ENCODE peak calls at places on chromosome 3, in nine cellular contexts. One of them, this sample, is unnamed.

GRCh38 chr3:30356901-30357753 is 249.3 kb upstream of the TGFBR2 start:
- DNase-seq in RPMI7951: no peak
- DNase-seq in stimulated activated CD4-positive, alpha-beta T cell treated with anti-CD3 and anti-CD28 coated beads, Interleukin-1b, Interleukin-23, amount 100 ng/mL, for 24 hours: no peak
- DNase-seq in HFFc6: peak
- DNase-seq in right lobe of liver: no peak
- DNase-seq in activated T-cell treated with anti-CD3 and anti-CD28 coated beads for 24 hours: no peak
- DNase-seq in NCI-H1105: no peak
- DNase-seq in Daoy: no peak
- DNase-seq in A172: no peak
- DNase-seq in this sample: no peak

GRCh38 chr3:158679547-158680000 is 7.1 kb upstream of the LXN start:
- DNase-seq in Daoy: peak
- DNase-seq in A172: peak
- DNase-seq in NCI-H1105: no peak
- DNase-seq in RPMI7951: peak
- DNase-seq in activated T-cell treated with anti-CD3 and anti-CD28 coated beads for 24 hours: no peak
- DNase-seq in stimulated activated CD4-positive, alpha-beta T cell treated with anti-CD3 and anti-CD28 coated beads, Interleukin-1b, Interleukin-23, amount 100 ng/mL, for 24 hours: no peak
- DNase-seq in HFFc6: peak
- DNase-seq in right lobe of liver: no peak
- DNase-seq in this sample: peak

GRCh38 chr3:104989878-104990277 is 376.8 kb upstream of the ALCAM start:
- DNase-seq in RPMI7951: no peak
- DNase-seq in A172: no peak
- DNase-seq in NCI-H1105: no peak
- DNase-seq in activated T-cell treated with anti-CD3 and anti-CD28 coated beads for 24 hours: no peak
- DNase-seq in HFFc6: peak
- DNase-seq in stimulated activated CD4-positive, alpha-beta T cell treated with anti-CD3 and anti-CD28 coated beads, Interleukin-1b, Interleukin-23, amount 100 ng/mL, for 24 hours: no peak
- DNase-seq in Daoy: no peak
- DNase-seq in right lobe of liver: no peak
- DNase-seq in this sample: no peak

GRCh38 chr3:168165390-168166269 is 69.9 kb upstream of the GOLIM4 start:
- DNase-seq in HFFc6: peak
- DNase-seq in activated T-cell treated with anti-CD3 and anti-CD28 coated beads for 24 hours: peak
- DNase-seq in stimulated activated CD4-positive, alpha-beta T cell treated with anti-CD3 and anti-CD28 coated beads, Interleukin-1b, Interleukin-23, amount 100 ng/mL, for 24 hours: no peak
- DNase-seq in Daoy: peak
- DNase-seq in right lobe of liver: no peak
- DNase-seq in A172: peak
- DNase-seq in NCI-H1105: peak
- DNase-seq in RPMI7951: peak
- DNase-seq in this sample: peak

GRCh38 chr3:24591661-24592555 is 97.3 kb upstream of the THRB start:
- DNase-seq in RPMI7951: peak
- DNase-seq in Daoy: peak
- DNase-seq in activated T-cell treated with anti-CD3 and anti-CD28 coated beads for 24 hours: no peak
- DNase-seq in right lobe of liver: no peak
- DNase-seq in stimulated activated CD4-positive, alpha-beta T cell treated with anti-CD3 and anti-CD28 coated beads, Interleukin-1b, Interleukin-23, amount 100 ng/mL, for 24 hours: no peak
- DNase-seq in NCI-H1105: no peak
- DNase-seq in HFFc6: peak
- DNase-seq in A172: peak
- DNase-seq in this sample: no peak

GRCh38 chr3:141191097-141191749 is 40.4 kb upstream of the PXYLP1 start:
- DNase-seq in stimulated activated CD4-positive, alpha-beta T cell treated with anti-CD3 and anti-CD28 coated beads, Interleukin-1b, Interleukin-23, amount 100 ng/mL, for 24 hours: no peak
- DNase-seq in A172: peak
- DNase-seq in HFFc6: no peak
- DNase-seq in right lobe of liver: no peak
- DNase-seq in activated T-cell treated with anti-CD3 and anti-CD28 coated beads for 24 hours: no peak
- DNase-seq in NCI-H1105: no peak
- DNase-seq in Daoy: peak
- DNase-seq in RPMI7951: peak
- DNase-seq in this sample: peak

GRCh38 chr3:180855364-180855763 is 57.1 kb upstream of the FXR1 start:
- DNase-seq in stimulated activated CD4-positive, alpha-beta T cell treated with anti-CD3 and anti-CD28 coated beads, Interleukin-1b, Interleukin-23, amount 100 ng/mL, for 24 hours: no peak
- DNase-seq in A172: peak
- DNase-seq in NCI-H1105: no peak
- DNase-seq in HFFc6: no peak
- DNase-seq in activated T-cell treated with anti-CD3 and anti-CD28 coated beads for 24 hours: no peak
- DNase-seq in right lobe of liver: no peak
- DNase-seq in Daoy: no peak
- DNase-seq in RPMI7951: peak
- DNase-seq in this sample: peak

GRCh38 chr3:21551019-21551418 is 200.0 kb downstream of the ZNF385D start:
- DNase-seq in activated T-cell treated with anti-CD3 and anti-CD28 coated beads for 24 hours: no peak
- DNase-seq in right lobe of liver: no peak
- DNase-seq in HFFc6: peak
- DNase-seq in Daoy: no peak
- DNase-seq in stimulated activated CD4-positive, alpha-beta T cell treated with anti-CD3 and anti-CD28 coated beads, Interleukin-1b, Interleukin-23, amount 100 ng/mL, for 24 hours: no peak
- DNase-seq in RPMI7951: peak
- DNase-seq in A172: peak
- DNase-seq in NCI-H1105: no peak
- DNase-seq in this sample: peak

GRCh38 chr3:190533511-190534282 is 19.8 kb downstream of the IL1RAP start:
- DNase-seq in Daoy: peak
- DNase-seq in activated T-cell treated with anti-CD3 and anti-CD28 coated beads for 24 hours: no peak
- DNase-seq in stimulated activated CD4-positive, alpha-beta T cell treated with anti-CD3 and anti-CD28 coated beads, Interleukin-1b, Interleukin-23, amount 100 ng/mL, for 24 hours: no peak
- DNase-seq in NCI-H1105: no peak
- DNase-seq in HFFc6: peak
- DNase-seq in right lobe of liver: peak
- DNase-seq in RPMI7951: peak
- DNase-seq in A172: peak
- DNase-seq in this sample: peak

GRCh38 chr3:31445701-31446100 is 87.0 kb upstream of the STT3B start:
- DNase-seq in RPMI7951: no peak
- DNase-seq in right lobe of liver: no peak
- DNase-seq in activated T-cell treated with anti-CD3 and anti-CD28 coated beads for 24 hours: no peak
- DNase-seq in Daoy: no peak
- DNase-seq in stimulated activated CD4-positive, alpha-beta T cell treated with anti-CD3 and anti-CD28 coated beads, Interleukin-1b, Interleukin-23, amount 100 ng/mL, for 24 hours: no peak
- DNase-seq in NCI-H1105: no peak
- DNase-seq in HFFc6: no peak
- DNase-seq in A172: no peak
- DNase-seq in this sample: no peak

GRCh38 chr3:54625805-54626787 is 301.8 kb downstream of the LRTM1 start:
- DNase-seq in RPMI7951: no peak
- DNase-seq in A172: peak
- DNase-seq in Daoy: no peak
- DNase-seq in NCI-H1105: no peak
- DNase-seq in right lobe of liver: no peak
- DNase-seq in stimulated activated CD4-positive, alpha-beta T cell treated with anti-CD3 and anti-CD28 coated beads, Interleukin-1b, Interleukin-23, amount 100 ng/mL, for 24 hours: no peak
- DNase-seq in HFFc6: no peak
- DNase-seq in activated T-cell treated with anti-CD3 and anti-CD28 coated beads for 24 hours: no peak
- DNase-seq in this sample: no peak

GRCh38 chr3:43583481-43583880 is 38.3 kb downstream of the ANO10 start:
- DNase-seq in HFFc6: no peak
- DNase-seq in A172: no peak
- DNase-seq in Daoy: no peak
- DNase-seq in stimulated activated CD4-positive, alpha-beta T cell treated with anti-CD3 and anti-CD28 coated beads, Interleukin-1b, Interleukin-23, amount 100 ng/mL, for 24 hours: no peak
- DNase-seq in activated T-cell treated with anti-CD3 and anti-CD28 coated beads for 24 hours: no peak
- DNase-seq in RPMI7951: no peak
- DNase-seq in right lobe of liver: no peak
- DNase-seq in NCI-H1105: no peak
- DNase-seq in this sample: no peak

GRCh38 chr3:195271859-195272243 is 892 bp upstream of the XXYLT1 start:
- DNase-seq in Daoy: no peak
- DNase-seq in NCI-H1105: no peak
- DNase-seq in activated T-cell treated with anti-CD3 and anti-CD28 coated beads for 24 hours: no peak
- DNase-seq in RPMI7951: no peak
- DNase-seq in HFFc6: no peak
- DNase-seq in A172: no peak
- DNase-seq in stimulated activated CD4-positive, alpha-beta T cell treated with anti-CD3 and anti-CD28 coated beads, Interleukin-1b, Interleukin-23, amount 100 ng/mL, for 24 hours: no peak
- DNase-seq in right lobe of liver: no peak
- DNase-seq in this sample: no peak

GRCh38 chr3:194031867-194032635 is 103.9 kb upstream of the HES1 start:
- DNase-seq in stimulated activated CD4-positive, alpha-beta T cell treated with anti-CD3 and anti-CD28 coated beads, Interleukin-1b, Interleukin-23, amount 100 ng/mL, for 24 hours: no peak
- DNase-seq in RPMI7951: peak
- DNase-seq in HFFc6: no peak
- DNase-seq in A172: no peak
- DNase-seq in Daoy: peak
- DNase-seq in right lobe of liver: peak
- DNase-seq in NCI-H1105: no peak
- DNase-seq in activated T-cell treated with anti-CD3 and anti-CD28 coated beads for 24 hours: no peak
- DNase-seq in this sample: no peak

GRCh38 chr3:116524455-116524854 is 79.2 kb upstream of the LSAMP start:
- DNase-seq in NCI-H1105: no peak
- DNase-seq in RPMI7951: no peak
- DNase-seq in A172: no peak
- DNase-seq in Daoy: no peak
- DNase-seq in stimulated activated CD4-positive, alpha-beta T cell treated with anti-CD3 and anti-CD28 coated beads, Interleukin-1b, Interleukin-23, amount 100 ng/mL, for 24 hours: no peak
- DNase-seq in HFFc6: no peak
- DNase-seq in right lobe of liver: no peak
- DNase-seq in activated T-cell treated with anti-CD3 and anti-CD28 coated beads for 24 hours: no peak
- DNase-seq in this sample: no peak

GRCh38 chr3:153835540-153835939 is 285.6 kb upstream of the ARHGEF26 start:
- DNase-seq in right lobe of liver: no peak
- DNase-seq in activated T-cell treated with anti-CD3 and anti-CD28 coated beads for 24 hours: no peak
- DNase-seq in HFFc6: no peak
- DNase-seq in NCI-H1105: no peak
- DNase-seq in RPMI7951: no peak
- DNase-seq in Daoy: no peak
- DNase-seq in stimulated activated CD4-positive, alpha-beta T cell treated with anti-CD3 and anti-CD28 coated beads, Interleukin-1b, Interleukin-23, amount 100 ng/mL, for 24 hours: no peak
- DNase-seq in A172: no peak
- DNase-seq in this sample: peak

GRCh38 chr3:148791296-148791695 is 36.3 kb upstream of the CPB1 start:
- DNase-seq in right lobe of liver: no peak
- DNase-seq in A172: no peak
- DNase-seq in Daoy: no peak
- DNase-seq in RPMI7951: no peak
- DNase-seq in stimulated activated CD4-positive, alpha-beta T cell treated with anti-CD3 and anti-CD28 coated beads, Interleukin-1b, Interleukin-23, amount 100 ng/mL, for 24 hours: no peak
- DNase-seq in activated T-cell treated with anti-CD3 and anti-CD28 coated beads for 24 hours: no peak
- DNase-seq in HFFc6: no peak
- DNase-seq in NCI-H1105: no peak
- DNase-seq in this sample: peak

GRCh38 chr3:124266517-124266916 is 274.6 kb upstream of the ROPN1 start:
- DNase-seq in stimulated activated CD4-positive, alpha-beta T cell treated with anti-CD3 and anti-CD28 coated beads, Interleukin-1b, Interleukin-23, amount 100 ng/mL, for 24 hours: no peak
- DNase-seq in A172: no peak
- DNase-seq in NCI-H1105: peak
- DNase-seq in Daoy: peak
- DNase-seq in right lobe of liver: no peak
- DNase-seq in activated T-cell treated with anti-CD3 and anti-CD28 coated beads for 24 hours: no peak
- DNase-seq in HFFc6: no peak
- DNase-seq in RPMI7951: peak
- DNase-seq in this sample: peak

GRCh38 chr3:99681512-99681911 is 43.1 kb downstream of the COL8A1 start:
- DNase-seq in activated T-cell treated with anti-CD3 and anti-CD28 coated beads for 24 hours: no peak
- DNase-seq in RPMI7951: no peak
- DNase-seq in stimulated activated CD4-positive, alpha-beta T cell treated with anti-CD3 and anti-CD28 coated beads, Interleukin-1b, Interleukin-23, amount 100 ng/mL, for 24 hours: no peak
- DNase-seq in A172: no peak
- DNase-seq in right lobe of liver: no peak
- DNase-seq in NCI-H1105: no peak
- DNase-seq in Daoy: no peak
- DNase-seq in HFFc6: no peak
- DNase-seq in this sample: no peak

GRCh38 chr3:56796202-56796601 is 5.5 kb downstream of the ARHGEF3 start:
- DNase-seq in activated T-cell treated with anti-CD3 and anti-CD28 coated beads for 24 hours: no peak
- DNase-seq in NCI-H1105: no peak
- DNase-seq in Daoy: peak
- DNase-seq in right lobe of liver: no peak
- DNase-seq in HFFc6: peak
- DNase-seq in stimulated activated CD4-positive, alpha-beta T cell treated with anti-CD3 and anti-CD28 coated beads, Interleukin-1b, Interleukin-23, amount 100 ng/mL, for 24 hours: no peak
- DNase-seq in A172: peak
- DNase-seq in RPMI7951: peak
- DNase-seq in this sample: no peak

GRCh38 chr3:48435774-48436476 is 4.0 kb downstream of the CCDC51 start:
- DNase-seq in RPMI7951: peak
- DNase-seq in NCI-H1105: peak
- DNase-seq in A172: peak
- DNase-seq in HFFc6: peak
- DNase-seq in right lobe of liver: peak
- DNase-seq in Daoy: peak
- DNase-seq in stimulated activated CD4-positive, alpha-beta T cell treated with anti-CD3 and anti-CD28 coated beads, Interleukin-1b, Interleukin-23, amount 100 ng/mL, for 24 hours: peak
- DNase-seq in activated T-cell treated with anti-CD3 and anti-CD28 coated beads for 24 hours: peak
- DNase-seq in this sample: peak

GRCh38 chr3:172687501-172687900 is 23.4 kb downstream of the NCEH1 start:
- DNase-seq in right lobe of liver: no peak
- DNase-seq in HFFc6: no peak
- DNase-seq in activated T-cell treated with anti-CD3 and anti-CD28 coated beads for 24 hours: no peak
- DNase-seq in Daoy: no peak
- DNase-seq in stimulated activated CD4-positive, alpha-beta T cell treated with anti-CD3 and anti-CD28 coated beads, Interleukin-1b, Interleukin-23, amount 100 ng/mL, for 24 hours: no peak
- DNase-seq in A172: no peak
- DNase-seq in RPMI7951: no peak
- DNase-seq in NCI-H1105: no peak
- DNase-seq in this sample: no peak

GRCh38 chr3:61221759-61222362 is 29.4 kb downstream of the FHIT start:
- DNase-seq in right lobe of liver: peak
- DNase-seq in stimulated activated CD4-positive, alpha-beta T cell treated with anti-CD3 and anti-CD28 coated beads, Interleukin-1b, Interleukin-23, amount 100 ng/mL, for 24 hours: no peak
- DNase-seq in NCI-H1105: no peak
- DNase-seq in activated T-cell treated with anti-CD3 and anti-CD28 coated beads for 24 hours: no peak
- DNase-seq in Daoy: no peak
- DNase-seq in HFFc6: no peak
- DNase-seq in A172: no peak
- DNase-seq in RPMI7951: no peak
- DNase-seq in this sample: no peak

GRCh38 chr3:30751610-30752299 is 142.7 kb downstream of the GADL1 start:
- DNase-seq in stimulated activated CD4-positive, alpha-beta T cell treated with anti-CD3 and anti-CD28 coated beads, Interleukin-1b, Interleukin-23, amount 100 ng/mL, for 24 hours: peak
- DNase-seq in right lobe of liver: no peak
- DNase-seq in Daoy: peak
- DNase-seq in A172: peak
- DNase-seq in RPMI7951: peak
- DNase-seq in HFFc6: peak
- DNase-seq in NCI-H1105: no peak
- DNase-seq in activated T-cell treated with anti-CD3 and anti-CD28 coated beads for 24 hours: peak
- DNase-seq in this sample: peak

GRCh38 chr3:179750720-179751328 is 98.0 kb downstream of the USP13 start:
- DNase-seq in NCI-H1105: no peak
- DNase-seq in right lobe of liver: no peak
- DNase-seq in Daoy: no peak
- DNase-seq in HFFc6: peak
- DNase-seq in activated T-cell treated with anti-CD3 and anti-CD28 coated beads for 24 hours: no peak
- DNase-seq in A172: peak
- DNase-seq in stimulated activated CD4-positive, alpha-beta T cell treated with anti-CD3 and anti-CD28 coated beads, Interleukin-1b, Interleukin-23, amount 100 ng/mL, for 24 hours: no peak
- DNase-seq in RPMI7951: peak
- DNase-seq in this sample: peak

GRCh38 chr3:194135806-194136518 is at the start of gene HES1:
- DNase-seq in RPMI7951: peak
- DNase-seq in NCI-H1105: peak
- DNase-seq in activated T-cell treated with anti-CD3 and anti-CD28 coated beads for 24 hours: no peak
- DNase-seq in stimulated activated CD4-positive, alpha-beta T cell treated with anti-CD3 and anti-CD28 coated beads, Interleukin-1b, Interleukin-23, amount 100 ng/mL, for 24 hours: no peak
- DNase-seq in A172: peak
- DNase-seq in right lobe of liver: peak
- DNase-seq in HFFc6: peak
- DNase-seq in Daoy: peak
- DNase-seq in this sample: peak

GRCh38 chr3:57538465-57538864 is 5.7 kb downstream of the DNAH12 start:
- DNase-seq in activated T-cell treated with anti-CD3 and anti-CD28 coated beads for 24 hours: no peak
- DNase-seq in right lobe of liver: no peak
- DNase-seq in RPMI7951: no peak
- DNase-seq in NCI-H1105: no peak
- DNase-seq in Daoy: no peak
- DNase-seq in stimulated activated CD4-positive, alpha-beta T cell treated with anti-CD3 and anti-CD28 coated beads, Interleukin-1b, Interleukin-23, amount 100 ng/mL, for 24 hours: no peak
- DNase-seq in HFFc6: no peak
- DNase-seq in A172: no peak
- DNase-seq in this sample: no peak

GRCh38 chr3:9231006-9231405 is 18.4 kb downstream of the SRGAP3 start:
- DNase-seq in A172: no peak
- DNase-seq in stimulated activated CD4-positive, alpha-beta T cell treated with anti-CD3 and anti-CD28 coated beads, Interleukin-1b, Interleukin-23, amount 100 ng/mL, for 24 hours: no peak
- DNase-seq in activated T-cell treated with anti-CD3 and anti-CD28 coated beads for 24 hours: no peak
- DNase-seq in NCI-H1105: no peak
- DNase-seq in Daoy: no peak
- DNase-seq in RPMI7951: peak
- DNase-seq in right lobe of liver: no peak
- DNase-seq in HFFc6: no peak
- DNase-seq in this sample: no peak

GRCh38 chr3:189404036-189404435 is 227.2 kb upstream of the TP63 start:
- DNase-seq in NCI-H1105: no peak
- DNase-seq in activated T-cell treated with anti-CD3 and anti-CD28 coated beads for 24 hours: no peak
- DNase-seq in right lobe of liver: no peak
- DNase-seq in A172: no peak
- DNase-seq in HFFc6: no peak
- DNase-seq in Daoy: no peak
- DNase-seq in RPMI7951: no peak
- DNase-seq in stimulated activated CD4-positive, alpha-beta T cell treated with anti-CD3 and anti-CD28 coated beads, Interleukin-1b, Interleukin-23, amount 100 ng/mL, for 24 hours: no peak
- DNase-seq in this sample: no peak

GRCh38 chr3:4836516-4836915 is 142.7 kb upstream of the BHLHE40 start:
- DNase-seq in activated T-cell treated with anti-CD3 and anti-CD28 coated beads for 24 hours: no peak
- DNase-seq in RPMI7951: no peak
- DNase-seq in right lobe of liver: no peak
- DNase-seq in HFFc6: no peak
- DNase-seq in Daoy: no peak
- DNase-seq in NCI-H1105: no peak
- DNase-seq in A172: no peak
- DNase-seq in stimulated activated CD4-positive, alpha-beta T cell treated with anti-CD3 and anti-CD28 coated beads, Interleukin-1b, Interleukin-23, amount 100 ng/mL, for 24 hours: no peak
- DNase-seq in this sample: no peak

GRCh38 chr3:6216135-6216792 is 644.7 kb upstream of the GRM7 start:
- DNase-seq in Daoy: no peak
- DNase-seq in stimulated activated CD4-positive, alpha-beta T cell treated with anti-CD3 and anti-CD28 coated beads, Interleukin-1b, Interleukin-23, amount 100 ng/mL, for 24 hours: no peak
- DNase-seq in activated T-cell treated with anti-CD3 and anti-CD28 coated beads for 24 hours: no peak
- DNase-seq in A172: no peak
- DNase-seq in NCI-H1105: no peak
- DNase-seq in HFFc6: no peak
- DNase-seq in right lobe of liver: no peak
- DNase-seq in RPMI7951: no peak
- DNase-seq in this sample: no peak

This sample was measured in SK-MEL-5.